ENCODE peak calls at places on chromosomes 16 and 17, in ten cellular contexts. O is foreskin fibroblast; U is K562; S is mammary epithelial cell; H is CD8-positive, alpha-beta T cell; A is uterus; T is ovary; P is PC-3; K is tibial nerve; C is transverse colon. X is an unnamed sample.
A peak's percentile ranks its signal among the peaks of the same experiment; 100 is the strongest.

GRCh38 chr17:35312790-35313711 is 60.4 kb downstream of the SLFN11 start:
- DNase-seq in O (peak; percentile 56), U (peak; percentile 64), S (peak; percentile 48), H (peak; percentile 78), A (peak; percentile 51), T (peak; percentile 25), P (peak; percentile 57), K (no peak), C (peak; percentile 51), X (peak; percentile 84)

GRCh38 chr16:2856061-2856670 is 1.8 kb downstream of the PRSS22 start:
- DNase-seq in O (no peak), U (peak; percentile 85), S (peak; percentile 25), H (no peak), A (no peak), T (no peak), P (peak; percentile 47), K (no peak), C (peak; percentile 32), X (no peak)

GRCh38 chr17:72351365-72351764 is 230.5 kb downstream of the SOX9 start:
- DNase-seq in O (no peak), U (no peak), S (no peak), H (no peak), A (no peak), T (no peak), P (no peak), K (no peak), C (no peak), X (no peak)

GRCh38 chr16:2040450-2041105 is 7.1 kb downstream of the NTHL1 start:
- DNase-seq in O (no peak), U (no peak), S (no peak), H (no peak), A (no peak), T (no peak), P (peak; percentile 37), K (no peak), C (no peak), X (no peak)

GRCh38 chr17:29102046-29102445 is 59.1 kb downstream of the PIPOX start:
- DNase-seq in O (no peak), U (no peak), S (no peak), H (no peak), A (no peak), T (no peak), P (no peak), K (no peak), C (no peak), X (no peak)

GRCh38 chr17:67519801-67520251 is 142.7 kb downstream of the PITPNC1 start:
- DNase-seq in O (no peak), U (no peak), S (no peak), H (no peak), A (no peak), T (no peak), P (no peak), K (no peak), C (no peak), X (no peak)

GRCh38 chr16:27210174-27210573 is 6.8 kb downstream of the KDM8 start:
- DNase-seq in O (no peak), U (no peak), S (no peak), H (no peak), A (no peak), T (no peak), P (no peak), K (no peak), C (no peak), X (no peak)

GRCh38 chr16:17138801-17139200 is 332.0 kb downstream of the XYLT1 start:
- DNase-seq in O (no peak), U (peak; percentile 65), S (no peak), H (no peak), A (no peak), T (no peak), P (no peak), K (no peak), C (no peak), X (no peak)

GRCh38 chr16:85303354-85303883 is 191.1 kb upstream of the CIBAR2 start:
- DNase-seq in O (no peak), U (peak; percentile 92), S (peak; percentile 16), H (peak; percentile 52), A (peak; percentile 49), T (peak; percentile 33), P (no peak), K (no peak), C (peak; percentile 71), X (peak; percentile 70)

GRCh38 chr17:72171703-72172670 is 51.2 kb downstream of the SOX9 start:
- DNase-seq in O (no peak), U (no peak), S (no peak), H (no peak), A (no peak), T (no peak), P (peak; percentile 27), K (no peak), C (no peak), X (no peak)

GRCh38 chr16:35795361-35796029 is 2336.1 kb downstream of the TP53TG3F start:
- DNase-seq in O (no peak), U (no peak), S (no peak), H (no peak), A (no peak), T (no peak), P (no peak), K (no peak), C (no peak), X (no peak)

GRCh38 chr16:88561485-88562369 is 8.5 kb upstream of the ZC3H18 start:
- DNase-seq in O (peak; percentile 37), U (peak; percentile 80), S (peak; percentile 17), H (peak; percentile 26), A (peak; percentile 45), T (no peak), P (peak; percentile 48), K (no peak), C (peak; percentile 37), X (peak; percentile 52)

GRCh38 chr16:53769787-53770186 is 65.8 kb downstream of the FTO start:
- DNase-seq in O (no peak), U (no peak), S (no peak), H (no peak), A (no peak), T (no peak), P (no peak), K (no peak), C (no peak), X (no peak)
- H3K4me3 ChIP-seq in O (no peak overlapping the region), U (no peak overlapping the region), S (no peak overlapping the region), H (no peak overlapping the region), A (no peak overlapping the region), T (no peak overlapping the region), P (no peak overlapping the region), K (no peak overlapping the region), C (no peak overlapping the region), X (no peak overlapping the region)

GRCh38 chr16:12320298-12320706 is 343.8 kb downstream of the SNX29 start:
- DNase-seq in O (peak; percentile 76), U (no peak), S (no peak), H (no peak), A (no peak), T (no peak), P (no peak), K (no peak), C (no peak), X (no peak)
- TF ChIP-seq CTCF in O (no peak), U (no peak), S (no peak), H (no peak), A (no peak), T (no peak), P (no peak), K (no peak), C (no peak), X (no peak)

DNA sequence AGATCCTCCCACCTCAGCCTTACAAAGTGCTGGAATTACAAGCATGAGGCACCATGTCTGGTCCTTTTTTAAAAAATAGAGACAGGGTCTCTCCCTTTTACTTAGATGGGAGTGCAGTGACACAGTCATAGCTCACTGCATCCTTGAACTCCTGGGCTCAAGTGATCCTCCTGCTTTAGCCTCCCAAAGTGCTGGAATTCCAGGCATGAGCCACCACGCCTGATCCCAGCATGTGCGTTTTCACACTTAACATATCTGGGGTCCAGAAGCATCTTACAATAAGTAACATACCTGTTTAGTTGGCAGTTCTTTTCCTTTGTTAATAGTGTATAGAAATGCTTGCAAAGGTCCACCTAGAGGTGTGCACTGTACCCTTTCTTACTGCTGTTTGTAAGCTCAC is 221.7 kb downstream of the RPTOR start:
- DNase-seq in O (no peak), U (no peak), S (no peak), H (no peak), A (no peak), T (no peak), P (no peak), K (no peak), C (no peak), X (no peak)
- H3K4me3 ChIP-seq in O (no peak overlapping the region), U (no peak overlapping the region), S (no peak overlapping the region), H (no peak overlapping the region), A (no peak overlapping the region), T (no peak overlapping the region), P (no peak overlapping the region), K (no peak overlapping the region), C (no peak overlapping the region), X (no peak overlapping the region)

DNA sequence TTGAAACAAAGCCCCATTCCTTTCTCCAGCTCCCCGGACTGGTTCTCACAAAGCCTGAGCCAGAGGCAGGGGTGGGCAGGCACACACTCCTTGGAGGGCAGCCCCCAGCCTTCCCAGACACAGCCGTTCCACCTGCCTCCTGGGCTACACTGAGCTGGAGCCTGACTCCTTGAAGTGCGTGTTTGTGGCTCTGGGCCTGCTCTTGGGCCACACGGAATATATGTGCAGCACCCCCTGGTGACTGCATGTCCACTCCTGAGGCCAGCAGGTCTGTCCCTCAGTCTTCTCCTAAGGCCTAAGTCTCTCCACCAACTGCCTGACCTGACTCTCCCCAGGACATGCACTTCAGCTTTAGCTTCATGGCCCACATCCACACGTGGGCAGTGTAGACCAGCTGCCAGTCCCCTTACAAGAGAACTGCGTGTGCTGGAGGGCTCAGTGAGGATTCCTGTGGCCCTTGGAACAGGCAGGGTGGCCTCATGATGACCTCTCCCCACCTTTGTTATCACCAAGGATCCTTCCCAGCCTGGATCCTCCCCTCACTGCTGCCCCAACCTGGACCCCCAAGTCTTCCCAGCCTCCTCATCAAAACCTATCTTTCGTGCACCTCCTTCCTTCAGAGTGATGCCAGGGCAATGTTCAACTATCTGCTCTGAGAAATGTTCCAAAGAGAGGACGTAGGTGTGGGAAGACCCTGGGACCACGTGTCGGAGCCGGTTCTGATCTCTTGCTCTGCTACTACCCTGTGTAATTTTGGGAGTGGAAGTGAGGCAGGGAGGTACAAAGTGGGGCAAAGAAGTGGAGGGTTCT is 12.4 kb upstream of the SLC6A2 start:
- DNase-seq in O (no peak), U (no peak), S (no peak), H (no peak), A (no peak), T (no peak), P (no peak), K (no peak), C (peak; percentile 10), X (no peak)
- TF ChIP-seq CTCF in O (peak; percentile 20), U (peak; percentile 56), S (no peak), H (no peak), A (no peak), T (no peak), P (peak; percentile 23), K (no peak), C (no peak), X (no peak)

DNA sequence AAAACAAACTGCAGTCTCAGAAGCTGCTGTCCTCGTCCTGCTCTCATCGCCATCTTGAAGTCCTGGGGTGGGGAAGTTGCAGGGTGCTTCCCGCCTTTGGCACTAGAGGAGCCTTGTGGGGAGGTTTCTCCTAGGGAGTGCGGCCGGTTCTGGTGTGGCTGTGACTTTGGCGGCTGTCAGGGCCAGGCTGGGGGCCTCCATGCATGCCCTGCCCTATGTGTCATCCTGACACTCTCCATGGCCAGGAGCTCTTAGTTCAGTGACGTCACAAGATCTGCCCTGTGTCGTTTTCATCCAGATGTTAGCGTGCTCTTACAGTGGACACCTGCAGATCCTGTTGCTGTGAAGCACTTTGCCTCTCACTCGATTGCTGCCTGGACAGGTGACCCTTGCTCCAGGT is 49.6 kb downstream of the PLD6 start:
- DNase-seq in O (no peak), U (no peak), S (peak; percentile 26), H (no peak), A (no peak), T (no peak), P (no peak), K (no peak), C (no peak), X (no peak)
- H3K4me3 ChIP-seq in O (no peak overlapping the region), U (no peak overlapping the region), S (no peak overlapping the region), H (no peak overlapping the region), A (no peak overlapping the region), T (no peak overlapping the region), P (no peak overlapping the region), K (no peak overlapping the region), C (no peak overlapping the region), X (no peak overlapping the region)

X was measured in GM12865.